ENCODE peak calls at places on chromosomes 12 and 14, in ten cellular contexts. X, C, M, K, S, O, F, I, R and B are unnamed samples.

GRCh38 chr12:82176016-82176415 is 182.2 kb downstream of the CCDC59 start:
- DNase-seq in X (no peak), C (no peak), M (no peak), K (no peak), S (no peak), O (no peak), F (peak; percentile 13), I (no peak), R (no peak), B (no peak)

GRCh38 chr14:59268011-59268410 is 79.5 kb downstream of the DAAM1 start:
- DNase-seq in X (no peak), C (no peak), M (no peak), K (no peak), S (no peak), O (no peak), F (no peak), I (no peak), R (no peak), B (no peak)

GRCh38 chr14:38339704-38340103 is 83.8 kb upstream of the CLEC14A start:
- DNase-seq in X (no peak), C (no peak), M (no peak), K (no peak), S (peak; percentile 5), O (no peak), F (peak; percentile 49), I (no peak), R (peak; percentile 67), B (no peak)

GRCh38 chr12:55607821-55608602 is 28.7 kb upstream of the OR10P1 start:
- DNase-seq in X (no peak), C (no peak), M (no peak), K (no peak), S (no peak), O (no peak), F (no peak), I (no peak), R (no peak), B (no peak)

GRCh38 chr14:68293404-68293803 is 473.8 kb downstream of the RAD51B start:
- DNase-seq in X (no peak), C (no peak), M (no peak), K (no peak), S (no peak), O (no peak), F (no peak), I (no peak), R (no peak), B (no peak)

GRCh38 chr14:93183596-93184317 is 940 bp downstream of the MOAP1 start:
- DNase-seq in X (no peak), C (no peak), M (no peak), K (no peak), S (no peak), O (no peak), F (peak; percentile 10), I (no peak), R (no peak), B (no peak)

GRCh38 chr14:45651906-45652305 is 398.9 kb upstream of the MIS18BP1 start:
- DNase-seq in X (no peak), C (no peak), M (no peak), K (no peak), S (no peak), O (no peak), F (peak; percentile 2), I (no peak), R (no peak), B (no peak)

GRCh38 chr14:36981832-36982528 is 190.4 kb downstream of the SLC25A21 start:
- DNase-seq in X (peak; percentile 39), C (no peak), M (no peak), K (no peak), S (no peak), O (no peak), F (peak; percentile 70), I (no peak), R (peak; percentile 61), B (no peak)

GRCh38 chr12:96034631-96035282 is 630 bp downstream of the LTA4H start:
- DNase-seq in X (no peak), C (no peak), M (no peak), K (no peak), S (no peak), O (no peak), F (peak; percentile 61), I (no peak), R (peak; percentile 51), B (no peak)

GRCh38 chr14:35158951-35159653 is 36.8 kb downstream of the PRORP start:
- DNase-seq in X (no peak), C (no peak), M (no peak), K (no peak), S (no peak), O (no peak), F (no peak), I (no peak), R (no peak), B (no peak)

GRCh38 chr14:80940146-80940545 is 1.4 kb downstream of the CEP128 start:
- DNase-seq in X (no peak), C (no peak), M (no peak), K (no peak), S (no peak), O (no peak), F (no peak), I (no peak), R (no peak), B (no peak)